ENCODE peak calls at places on chromosomes 4 and X, in ten cellular contexts. G is stomach, D is breast epithelium, K is sigmoid colon, S is tibial nerve, X is uterus, U is H1, T is ovary, L is body of pancreas, I is IMR-90. P is an unnamed sample.
A peak's percentile ranks its signal among the peaks of the same experiment; 100 is the strongest.

GRCh38 chr4:181569553-181569952 is 673.6 kb upstream of the TENM3 start:
- DNase-seq in G (no peak), D (no peak), K (no peak), S (no peak), X (no peak), U (no peak), T (no peak), L (no peak), I (peak; percentile 65), P (peak; percentile 7)

GRCh38 chr4:105198541-105198940 is 51.9 kb downstream of the TET2 start:
- DNase-seq in G (no peak), D (no peak), K (no peak), S (no peak), X (no peak), U (no peak), T (no peak), L (no peak), I (no peak), P (no peak)

GRCh38 chr4:88765729-88766128 is 68.1 kb upstream of the NAP1L5 start:
- DNase-seq in G (no peak), D (no peak), K (no peak), S (no peak), X (no peak), U (no peak), T (no peak), L (no peak), I (peak; percentile 84), P (peak; percentile 11)

GRCh38 chr4:56305390-56305789 is 81.9 kb downstream of the AASDH start:
- DNase-seq in G (no peak), D (no peak), K (no peak), S (no peak), X (no peak), U (no peak), T (no peak), L (no peak), I (no peak), P (no peak)

GRCh38 chrX:119410027-119410819 is 11.1 kb downstream of the SLC25A43 start:
- DNase-seq in G (peak; percentile 60), D (peak; percentile 53), K (peak; percentile 84), S (peak; percentile 17), X (peak; percentile 58), U (no peak), T (peak; percentile 62), L (peak; percentile 58), I (peak; percentile 69), P (peak; percentile 51)

GRCh38 chr4:152220201-152220666 is 315.7 kb downstream of the FBXW7 start:
- DNase-seq in G (no peak), D (no peak), K (no peak), S (no peak), X (no peak), U (no peak), T (no peak), L (no peak), I (no peak), P (no peak)

GRCh38 chr4:107951551-107951950 is 20.2 kb downstream of the CYP2U1 start:
- DNase-seq in G (no peak), D (no peak), K (no peak), S (no peak), X (no peak), U (no peak), T (no peak), L (no peak), I (peak; percentile 89), P (no peak)

GRCh38 chr4:10135252-10135651 is 18.7 kb upstream of the WDR1 start:
- DNase-seq in G (no peak), D (no peak), K (no peak), S (no peak), X (no peak), U (no peak), T (no peak), L (no peak), I (no peak), P (no peak)

GRCh38 chr4:70734168-70734954 is 12.6 kb downstream of the RUFY3 start:
- DNase-seq in G (no peak), D (no peak), K (no peak), S (no peak), X (no peak), U (no peak), T (no peak), L (no peak), I (peak; percentile 55), P (no peak)

GRCh38 chr4:112312610-112313239 is 15.6 kb downstream of the ALPK1 start:
- DNase-seq in G (no peak), D (no peak), K (no peak), S (no peak), X (no peak), U (no peak), T (no peak), L (no peak), I (no peak), P (no peak)

GRCh38 chrX:40644821-40645358 is 2.5 kb downstream of the CXorf38 start:
- DNase-seq in G (peak; percentile 59), D (no peak), K (peak; percentile 74), S (peak; percentile 18), X (peak; percentile 50), U (no peak), T (peak; percentile 46), L (peak; percentile 26), I (peak; percentile 74), P (peak; percentile 6)

GRCh38 chrX:110280954-110281353 is 36.9 kb downstream of the AMMECR1 start:
- DNase-seq in G (no peak), D (no peak), K (no peak), S (no peak), X (no peak), U (no peak), T (no peak), L (no peak), I (peak; percentile 58), P (no peak)

GRCh38 chrX:40132751-40133150 is 35.0 kb upstream of the BCOR start:
- DNase-seq in G (peak; percentile 82), D (peak; percentile 55), K (peak; percentile 92), S (peak; percentile 54), X (peak; percentile 82), U (no peak), T (peak; percentile 80), L (peak; percentile 75), I (peak; percentile 81), P (no peak)

GRCh38 chr4:1291091-1291490 is 1.4 kb downstream of the MAEA start:
- DNase-seq in G (peak; percentile 23), D (no peak), K (no peak), S (no peak), X (no peak), U (no peak), T (no peak), L (no peak), I (no peak), P (no peak)

GRCh38 chrX:10014462-10015373 is 47.6 kb downstream of the CLDN34 start:
- DNase-seq in G (peak; percentile 87), D (peak; percentile 81), K (peak; percentile 96), S (peak; percentile 65), X (peak; percentile 89), U (peak; percentile 82), T (peak; percentile 91), L (peak; percentile 84), I (peak; percentile 84), P (no peak)
- TF ChIP-seq POLR2A in G (no peak), D (no peak), K (no peak), S (peak; percentile 64), X (peak; percentile 77), U (no peak), T (peak; percentile 62), L (peak; percentile 47), I (no peak), P (peak; percentile 44)

GRCh38 chrX:129540725-129541184 is 696 bp downstream of the OCRL start:
- DNase-seq in G (peak; percentile 31), D (no peak), K (peak; percentile 69), S (no peak), X (no peak), U (peak; percentile 44), T (peak; percentile 41), L (no peak), I (no peak), P (peak; percentile 15)
- TF ChIP-seq POLR2A in G (no peak), D (no peak), K (no peak), S (no peak), X (no peak), U (no peak), T (no peak), L (no peak), I (no peak), P (no peak)

GRCh38 chr4:3401436-3402171 is 40.2 kb upstream of the HGFAC start:
- DNase-seq in G (no peak), D (no peak), K (peak; percentile 36), S (no peak), X (no peak), U (no peak), T (no peak), L (no peak), I (no peak), P (no peak)
- TF ChIP-seq POLR2A in G (no peak), D (no peak), K (no peak), S (no peak), X (no peak), U (no peak), T (no peak), L (no peak), I (no peak), P (no peak)

GRCh38 chr4:3075652-3075981 is 1.1 kb downstream of the HTT start:
- DNase-seq in G (no peak), D (no peak), K (no peak), S (no peak), X (no peak), U (no peak), T (no peak), L (no peak), I (no peak), P (no peak)

GRCh38 chr4:3074078-3074845 is at the start of the genes HTT and HTT-AS:
- DNase-seq in G (peak; percentile 98), D (peak; percentile 97), K (peak; percentile 98), S (peak; percentile 96), X (peak; percentile 96), U (peak; percentile 96), T (peak; percentile 97), L (peak; percentile 98), I (peak; percentile 91), P (peak; percentile 80)

GRCh38 chr4:3074846-3075651 is 568 bp downstream of the HTT start:
- DNase-seq in G (peak; percentile 42), D (peak; percentile 63), K (peak; percentile 73), S (no peak), X (peak; percentile 45), U (peak; percentile 79), T (peak; percentile 57), L (peak; percentile 48), I (peak; percentile 57), P (peak; percentile 24)

GRCh38 chr4:3071811-3072210 is 2.5 kb downstream of the HTT-AS start:
- DNase-seq in G (no peak), D (no peak), K (no peak), S (no peak), X (no peak), U (no peak), T (no peak), L (no peak), I (peak; percentile 16), P (no peak)

GRCh38 chr4:3073158-3074077 is 920 bp downstream of the HTT-AS start:
- DNase-seq in G (no peak), D (no peak), K (peak; percentile 74), S (no peak), X (no peak), U (no peak), T (no peak), L (no peak), I (no peak), P (peak; percentile 63)
- TF ChIP-seq POLR2A in G (no peak), D (peak; percentile 10), K (no peak), S (no peak), X (no peak), U (peak; percentile 30), T (no peak), L (peak; percentile 66), I (no peak), P (peak; percentile 64)